ENCODE peak calls at places on chromosomes 5 and 9, in ten cellular contexts. K is IMR-90; V is CD8-positive, alpha-beta memory T cell; W is left ventricle myocardium inferior; A is A549; P is CD4-positive, CD25-positive, alpha-beta regulatory T cell; B is OCI-LY7; D is left lung; X is hepatocyte; F is heart left ventricle. Y is an unnamed sample. For H3K9me3, the result is how much of the 10 kb centered on the place peaks cover.

GRCh38 chr9:105854056-105854782 is 159.9 kb downstream of the TMEM38B start:
- DNase-seq in K (no peak), V (no peak), W (no peak), A (no peak), P (no peak), B (no peak), D (no peak), X (no peak), F (no peak), Y (no peak)

GRCh38 chr5:136132087-136132486 is 558 bp upstream of the SMAD5 start:
- DNase-seq in K (no peak), V (no peak), W (no peak), A (peak), P (no peak), B (peak), D (peak), X (peak), F (peak), Y (no peak)

GRCh38 chr5:176383248-176383905 is 5.0 kb downstream of the NOP16 start:
- DNase-seq in K (no peak), V (no peak), W (no peak), A (no peak), P (no peak), B (no peak), D (no peak), X (no peak), F (no peak), Y (no peak)

GRCh38 chr9:93465853-93466252 is 12.5 kb upstream of the FAM120AOS start:
- DNase-seq in K (no peak), V (no peak), W (no peak), A (no peak), P (no peak), B (no peak), D (no peak), X (no peak), F (no peak), Y (no peak)

GRCh38 chr5:109318455-109319108 is 91.2 kb downstream of the PJA2 start:
- DNase-seq in K (peak), V (no peak), W (no peak), A (no peak), P (no peak), B (no peak), D (no peak), X (no peak), F (no peak), Y (no peak)

GRCh38 chr9:935348-935965 is 41.0 kb upstream of the DMRT3 start:
- DNase-seq in K (peak), V (no peak), W (no peak), A (no peak), P (no peak), B (no peak), D (no peak), X (peak), F (no peak), Y (no peak)

GRCh38 chr9:908806-909205 is 67.3 kb downstream of the DMRT1 start:
- DNase-seq in K (no peak), V (no peak), W (no peak), A (no peak), P (no peak), B (no peak), D (no peak), X (no peak), F (no peak), Y (no peak)

GRCh38 chr5:58013542-58014258 is 446.2 kb downstream of the PLK2 start:
- DNase-seq in K (no peak), V (no peak), W (no peak), A (no peak), P (no peak), B (no peak), D (no peak), X (peak), F (no peak), Y (no peak)

GRCh38 chr9:75448281-75448680 is 360.0 kb downstream of the OSTF1 start:
- DNase-seq in K (no peak), V (no peak), W (no peak), A (no peak), P (no peak), B (no peak), D (no peak), X (no peak), F (no peak), Y (no peak)

GRCh38 chr5:174431504-174431903 is 292.9 kb upstream of the MSX2 start:
- DNase-seq in K (no peak), V (no peak), W (no peak), A (no peak), P (no peak), B (no peak), D (no peak), X (no peak), F (no peak), Y (no peak)

GRCh38 chr9:106921341-106921899 is 58.5 kb downstream of the ZNF462 start:
- DNase-seq in K (peak), V (no peak), W (no peak), A (no peak), P (no peak), B (no peak), D (no peak), X (peak), F (peak), Y (no peak)

GRCh38 chr5:6804766-6805165 is 91.5 kb downstream of the TENT4A start:
- DNase-seq in K (peak), V (no peak), W (no peak), A (no peak), P (no peak), B (no peak), D (no peak), X (no peak), F (no peak), Y (no peak)

GRCh38 chr5:137890850-137891249 is 1.6 kb downstream of the PKD2L2 start:
- DNase-seq in K (no peak), V (no peak), W (no peak), A (no peak), P (no peak), B (no peak), D (no peak), X (peak), F (no peak), Y (no peak)

GRCh38 chr9:133396952-133397351 is 20.8 kb downstream of the STKLD1 start:
- DNase-seq in K (no peak), V (no peak), W (no peak), A (peak), P (no peak), B (no peak), D (no peak), X (no peak), F (no peak), Y (no peak)

GRCh38 chr5:43216941-43217340 is 24.9 kb downstream of the NIM1K start:
- DNase-seq in K (no peak), V (no peak), W (no peak), A (no peak), P (no peak), B (no peak), D (no peak), X (no peak), F (no peak), Y (no peak)

GRCh38 chr9:89249001-89249400 is 62.0 kb upstream of the CKS2 start:
- DNase-seq in K (no peak), V (no peak), W (no peak), A (no peak), P (no peak), B (no peak), D (no peak), X (no peak), F (no peak), Y (no peak)

GRCh38 chr5:143505354-143505753 is 101.9 kb upstream of the NR3C1 start:
- DNase-seq in K (no peak), V (no peak), W (no peak), A (no peak), P (no peak), B (no peak), D (no peak), X (no peak), F (no peak), Y (no peak)

GRCh38 chr9:18542837-18543405 is 69.0 kb downstream of the ADAMTSL1 start:
- DNase-seq in K (peak), V (no peak), W (no peak), A (no peak), P (no peak), B (no peak), D (no peak), X (no peak), F (no peak), Y (no peak)

GRCh38 chr5:147085409-147085808 is 149.4 kb upstream of the STK32A start:
- DNase-seq in K (no peak), V (no peak), W (no peak), A (no peak), P (no peak), B (no peak), D (no peak), X (no peak), F (no peak), Y (no peak)

GRCh38 chr5:161846731-161847130 is 1.2 kb upstream of the GABRA1 start:
- DNase-seq in K (no peak), V (no peak), W (no peak), A (peak), P (no peak), B (no peak), D (no peak), X (peak), F (no peak), Y (no peak)

GRCh38 chr5:78611161-78611605 is 37.4 kb downstream of the LHFPL2 start:
- DNase-seq in K (peak), V (no peak), W (no peak), A (no peak), P (no peak), B (no peak), D (no peak), X (peak), F (no peak), Y (no peak)

GRCh38 chr9:34719021-34719768 is 9.3 kb upstream of the CCL21 start:
- DNase-seq in K (no peak), V (no peak), W (no peak), A (no peak), P (no peak), B (no peak), D (no peak), X (no peak), F (no peak), Y (no peak)

GRCh38 chr5:53069626-53070025 is 39.9 kb downstream of the MOCS2 start:
- DNase-seq in K (peak), V (no peak), W (no peak), A (no peak), P (no peak), B (no peak), D (no peak), X (no peak), F (no peak), Y (no peak)

GRCh38 chr9:120916573-120916972 is 10.0 kb downstream of the TRAF1 start:
- DNase-seq in K (peak), V (no peak), W (peak), A (no peak), P (no peak), B (no peak), D (no peak), X (peak), F (no peak), Y (no peak)

GRCh38 chr9:68949271-68950000 is 64.5 kb downstream of the PRKACG start:
- DNase-seq in K (no peak), V (no peak), W (peak), A (no peak), P (no peak), B (peak), D (no peak), X (no peak), F (no peak), Y (no peak)

GRCh38 chr9:121566401-121567141 is 66.9 kb upstream of the GGTA1 start:
- DNase-seq in K (peak), V (no peak), W (peak), A (no peak), P (no peak), B (no peak), D (no peak), X (no peak), F (peak), Y (no peak)

GRCh38 chr9:106403081-106403480 is 459.9 kb upstream of the ZNF462 start:
- DNase-seq in K (no peak), V (no peak), W (no peak), A (peak), P (no peak), B (no peak), D (no peak), X (peak), F (no peak), Y (no peak)

GRCh38 chr9:98255064-98255577 is 328 bp downstream of the TBC1D2 start:
- DNase-seq in K (peak), V (no peak), W (no peak), A (peak), P (no peak), B (no peak), D (no peak), X (no peak), F (no peak), Y (no peak)

GRCh38 chr5:133909584-133909983 is 58.8 kb downstream of the C5orf15 start:
- DNase-seq in K (no peak), V (no peak), W (no peak), A (no peak), P (no peak), B (no peak), D (no peak), X (no peak), F (no peak), Y (no peak)

GRCh38 chr5:137061382-137061781 is 437.7 kb downstream of the SPOCK1 start:
- DNase-seq in K (no peak), V (no peak), W (no peak), A (no peak), P (no peak), B (no peak), D (no peak), X (no peak), F (no peak), Y (no peak)

GRCh38 chr5:73638344-73639095 is 12.5 kb downstream of the ARHGEF28 start:
- DNase-seq in K (peak), V (no peak), W (no peak), A (peak), P (no peak), B (no peak), D (no peak), X (no peak), F (no peak), Y (no peak)

GRCh38 chr9:17795708-17796107 is 216.8 kb downstream of the SH3GL2 start:
- DNase-seq in K (no peak), V (no peak), W (no peak), A (no peak), P (no peak), B (no peak), D (no peak), X (no peak), F (no peak), Y (no peak)

GRCh38 chr9:135726138-135726853 is 24.3 kb downstream of the KCNT1 start:
- DNase-seq in K (no peak), V (no peak), W (no peak), A (no peak), P (no peak), B (no peak), D (no peak), X (no peak), F (no peak), Y (no peak)

GRCh38 chr9:68643901-68644809 is 60.9 kb upstream of the PIP5K1B start:
- DNase-seq in K (no peak), V (no peak), W (no peak), A (no peak), P (no peak), B (peak), D (no peak), X (no peak), F (no peak), Y (no peak)

GRCh38 chr5:121189569-121190305 is 661.9 kb upstream of the FTMT start:
- DNase-seq in K (peak), V (no peak), W (no peak), A (peak), P (no peak), B (no peak), D (no peak), X (peak), F (no peak), Y (no peak)

GRCh38 chr5:71586052-71586940 is 844 bp upstream of the MCCC2 start:
- DNase-seq in K (peak), V (no peak), W (no peak), A (peak), P (no peak), B (peak), D (no peak), X (peak), F (peak), Y (no peak)

GRCh38 chr9:19464764-19465570 is 56.2 kb downstream of the ACER2 start:
- DNase-seq in K (peak), V (peak), W (peak), A (peak), P (peak), B (peak), D (peak), X (peak), F (peak), Y (peak)

GRCh38 chr9:12141422-12141821 is 551.8 kb upstream of the TYRP1 start:
- DNase-seq in K (no peak), V (no peak), W (no peak), A (no peak), P (no peak), B (peak), D (no peak), X (no peak), F (no peak), Y (no peak)
- H3K9me3 ChIP-seq in K (under half), V (under half), W (under half), A (under half), P (under half), B (under half), D (under half), X (under half), F (under half), Y (under half)

GRCh38 chr5:172238334-172238733 is 44.4 kb downstream of the EFCAB9 start:
- DNase-seq in K (no peak), V (no peak), W (no peak), A (no peak), P (no peak), B (no peak), D (no peak), X (no peak), F (no peak), Y (no peak)

GRCh38 chr5:172235827-172236749 is 42.1 kb downstream of the EFCAB9 start:
- DNase-seq in K (peak), V (no peak), W (no peak), A (no peak), P (no peak), B (no peak), D (no peak), X (peak), F (no peak), Y (no peak)

GRCh38 chr5:172229904-172230303 is 35.9 kb downstream of the EFCAB9 start:
- DNase-seq in K (no peak), V (no peak), W (no peak), A (no peak), P (no peak), B (no peak), D (no peak), X (no peak), F (no peak), Y (no peak)

GRCh38 chr5:172234031-172234430 is 40.1 kb downstream of the EFCAB9 start:
- DNase-seq in K (no peak), V (no peak), W (no peak), A (no peak), P (no peak), B (no peak), D (no peak), X (no peak), F (no peak), Y (no peak)

DNA sequence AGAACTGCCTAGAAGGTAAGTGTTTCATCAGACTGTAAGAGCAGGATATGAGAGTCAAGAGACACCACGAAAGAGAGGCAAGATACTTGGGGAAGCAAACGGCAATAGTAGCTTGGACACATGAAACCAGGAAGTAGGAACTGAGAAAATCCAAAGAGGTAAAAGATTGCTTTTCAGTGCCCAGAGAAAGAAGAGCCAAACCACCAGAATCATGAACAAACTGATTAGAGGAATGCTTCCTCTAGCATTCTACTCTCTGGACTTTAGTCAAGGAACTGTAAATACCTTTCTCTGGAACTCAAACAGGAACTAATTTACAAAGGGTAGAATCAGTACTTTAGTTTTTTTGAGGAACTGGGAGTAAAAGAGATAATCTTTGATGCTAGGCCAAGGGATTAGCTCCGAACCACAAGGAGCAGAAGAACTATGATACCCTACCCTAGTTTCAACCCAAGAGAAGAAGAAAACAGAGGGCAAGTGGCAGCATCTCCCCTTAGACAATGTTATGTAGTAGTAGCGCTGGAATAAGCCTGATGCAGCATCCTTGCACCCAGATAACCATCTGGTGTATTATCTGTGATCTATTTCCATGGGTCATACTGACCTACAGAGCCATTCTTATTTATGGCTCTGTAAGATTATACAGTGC is 41.3 kb downstream of the EFCAB9 start:
- DNase-seq in K (peak), V (no peak), W (no peak), A (peak), P (no peak), B (peak), D (no peak), X (peak), F (no peak), Y (no peak)
- H3K9me3 ChIP-seq in K (under half), V (under half), W (under half), A (under half), P (under half), B (under half), D (under half), X (under half), F (under half), Y (under half)

GRCh38 chr5:141258948-141259347 is 13.8 kb downstream of the PCDHB15 start:
- DNase-seq in K (no peak), V (no peak), W (no peak), A (no peak), P (no peak), B (no peak), D (no peak), X (no peak), F (no peak), Y (no peak)
- H3K9me3 ChIP-seq in K (under half), V (under half), W (half or more), A (half or more), P (half or more), B (under half), D (half or more), X (half or more), F (half or more), Y (under half)

DNA sequence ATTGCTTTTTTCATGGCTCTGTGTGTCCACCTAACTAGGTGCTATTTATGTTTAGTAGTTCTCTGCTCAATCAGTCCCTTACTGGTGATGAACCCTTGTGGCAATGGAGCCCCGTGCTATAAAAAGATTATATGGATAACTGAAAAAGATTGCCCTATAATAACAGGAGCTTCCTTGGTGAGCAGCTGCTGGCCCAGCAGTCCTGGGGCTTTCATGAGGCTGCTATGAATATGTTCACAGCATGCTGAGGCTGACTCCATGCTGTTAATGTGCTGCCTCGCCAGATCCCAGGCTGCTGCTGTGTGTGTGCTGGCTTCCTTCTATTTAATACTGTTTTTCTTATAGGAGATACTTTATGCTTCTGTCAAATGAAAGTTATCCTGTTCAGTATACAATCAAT is 357.5 kb downstream of the TAF11L14 start:
- DNase-seq in K (no peak), V (no peak), W (no peak), A (no peak), P (no peak), B (no peak), D (no peak), X (no peak), F (no peak), Y (no peak)
- H3K9me3 ChIP-seq in K (under half), V (under half), W (under half), A (under half), P (under half), B (under half), D (under half), X (under half), F (under half), Y (under half)